ENCODE peak calls at places on chromosomes 11 and 22, in eight cellular contexts. H is suprapubic skin; N is colonic mucosa; D is AG04450; Y is heart left ventricle; X is cardiac muscle cell; P is CD8-positive, alpha-beta memory T cell; E is trophoblast cell. R is an unnamed sample.

GRCh38 chr11:72726266-72727220 is 25.7 kb downstream of the ARAP1 start:
- DNase-seq in H (no peak), N (no peak), D (no peak), Y (no peak), X (no peak), P (no peak), E (peak), R (no peak)

GRCh38 chr11:62805991-62806441 is 776 bp upstream of the NXF1 start:
- DNase-seq in H (no peak), N (peak), D (no peak), Y (no peak), X (peak), P (no peak), E (no peak), R (no peak)

GRCh38 chr11:117226388-117227385 is 5.2 kb downstream of the PCSK7 start:
- DNase-seq in H (peak), N (no peak), D (no peak), Y (peak), X (peak), P (peak), E (peak), R (peak)

GRCh38 chr11:92376146-92376599 is 151.6 kb downstream of the FAT3 start:
- DNase-seq in H (no peak), N (no peak), D (peak), Y (no peak), X (peak), P (no peak), E (no peak), R (no peak)

GRCh38 chr11:59708537-59708936 is 5.1 kb downstream of the OR10V1 start:
- DNase-seq in H (no peak), N (no peak), D (no peak), Y (no peak), X (no peak), P (no peak), E (no peak), R (no peak)

GRCh38 chr11:2796508-2797180 is 88.9 kb downstream of the CDKN1C start:
- DNase-seq in H (peak), N (no peak), D (no peak), Y (peak), X (no peak), P (peak), E (no peak), R (no peak)

GRCh38 chr11:112382561-112382960 is 121.9 kb upstream of the PLET1 start:
- DNase-seq in H (no peak), N (no peak), D (no peak), Y (no peak), X (no peak), P (no peak), E (no peak), R (no peak)

GRCh38 chr22:46577361-46578249 is 40.2 kb upstream of the CELSR1 start:
- DNase-seq in H (no peak), N (no peak), D (no peak), Y (peak), X (no peak), P (no peak), E (no peak), R (no peak)

GRCh38 chr11:65113839-65114238 is 2.2 kb downstream of the TM7SF2 start:
- DNase-seq in H (no peak), N (no peak), D (no peak), Y (peak), X (no peak), P (no peak), E (no peak), R (no peak)

GRCh38 chr11:95461348-95461747 is 230.3 kb upstream of the SESN3 start:
- DNase-seq in H (no peak), N (no peak), D (no peak), Y (no peak), X (no peak), P (no peak), E (no peak), R (no peak)

GRCh38 chr11:2444301-2445106 is at the start of the genes KCNQ1 and TRPM5:
- DNase-seq in H (no peak), N (peak), D (no peak), Y (peak), X (no peak), P (peak), E (no peak), R (no peak)

GRCh38 chr11:40215605-40216004 is 1243.8 kb downstream of the LRRC4C start:
- DNase-seq in H (no peak), N (no peak), D (no peak), Y (no peak), X (no peak), P (no peak), E (no peak), R (no peak)

GRCh38 chr22:21449531-21450319 is 17.5 kb upstream of the TMEM191C start:
- DNase-seq in H (peak), N (peak), D (no peak), Y (no peak), X (no peak), P (no peak), E (no peak), R (no peak)

GRCh38 chr22:30212363-30212995 is 34.1 kb downstream of the LIF start:
- DNase-seq in H (no peak), N (no peak), D (peak), Y (peak), X (peak), P (no peak), E (peak), R (no peak)

GRCh38 chr22:39444937-39445465 is 11.8 kb upstream of the MGAT3 start:
- DNase-seq in H (no peak), N (no peak), D (no peak), Y (no peak), X (no peak), P (no peak), E (no peak), R (no peak)

GRCh38 chr22:50731811-50732624 is 6.0 kb upstream of the ACR start:
- DNase-seq in H (peak), N (peak), D (peak), Y (no peak), X (peak), P (peak), E (no peak), R (peak)

GRCh38 chr22:30867746-30868662 is 100.6 kb downstream of the MORC2 start:
- DNase-seq in H (peak), N (no peak), D (no peak), Y (no peak), X (no peak), P (no peak), E (no peak), R (no peak)

GRCh38 chr11:69131644-69132300 is 24.0 kb upstream of the SMIM38 start:
- DNase-seq in H (no peak), N (peak), D (peak), Y (peak), X (peak), P (no peak), E (peak), R (no peak)

GRCh38 chr11:115784796-115785521 is 280.7 kb upstream of the CADM1 start:
- DNase-seq in H (no peak), N (no peak), D (no peak), Y (peak), X (no peak), P (no peak), E (no peak), R (no peak)

GRCh38 chr22:24159650-24160049 is 21.6 kb upstream of the SUSD2 start:
- DNase-seq in H (no peak), N (no peak), D (no peak), Y (no peak), X (no peak), P (no peak), E (no peak), R (no peak)

GRCh38 chr11:35609656-35610055 is 8.6 kb upstream of the FJX1 start:
- DNase-seq in H (no peak), N (no peak), D (no peak), Y (no peak), X (no peak), P (no peak), E (no peak), R (no peak)

GRCh38 chr11:30488304-30488998 is 97.7 kb downstream of the MPPED2 start:
- DNase-seq in H (no peak), N (peak), D (peak), Y (no peak), X (peak), P (no peak), E (no peak), R (no peak)

GRCh38 chr11:132564120-132564519 is 968.2 kb downstream of the OPCML start:
- DNase-seq in H (no peak), N (no peak), D (no peak), Y (no peak), X (no peak), P (no peak), E (no peak), R (no peak)

GRCh38 chr22:22666307-22667091 is 22.1 kb downstream of the GGTLC2 start:
- DNase-seq in H (no peak), N (peak), D (no peak), Y (no peak), X (peak), P (no peak), E (no peak), R (no peak)

GRCh38 chr11:61475433-61475832 is 33.1 kb upstream of the LRRC10B start:
- DNase-seq in H (no peak), N (no peak), D (no peak), Y (no peak), X (no peak), P (no peak), E (no peak), R (no peak)

GRCh38 chr22:29636751-29637150 is 33.3 kb downstream of the NF2 start:
- DNase-seq in H (no peak), N (no peak), D (no peak), Y (no peak), X (no peak), P (no peak), E (no peak), R (no peak)

GRCh38 chr11:85889676-85890579 is 34.7 kb downstream of the CCDC83 start:
- DNase-seq in H (no peak), N (no peak), D (no peak), Y (no peak), X (peak), P (no peak), E (peak), R (no peak)

GRCh38 chr22:50184004-50184461 is 1.7 kb upstream of the TRABD start:
- DNase-seq in H (no peak), N (peak), D (no peak), Y (peak), X (peak), P (no peak), E (no peak), R (no peak)

GRCh38 chr11:125410091-125410490 is 86.0 kb downstream of the FEZ1 start:
- DNase-seq in H (no peak), N (no peak), D (no peak), Y (no peak), X (peak), P (no peak), E (peak), R (no peak)

GRCh38 chr22:27283714-27284113 is 517.8 kb downstream of the MN1 start:
- DNase-seq in H (no peak), N (no peak), D (no peak), Y (no peak), X (no peak), P (no peak), E (no peak), R (no peak)

GRCh38 chr22:49364398-49364797 is 463.3 kb downstream of the BRD1 start:
- DNase-seq in H (no peak), N (peak), D (no peak), Y (no peak), X (no peak), P (no peak), E (no peak), R (no peak)

GRCh38 chr11:77351281-77351905 is 49.9 kb upstream of the GDPD4 start:
- DNase-seq in H (no peak), N (no peak), D (no peak), Y (no peak), X (peak), P (no peak), E (no peak), R (no peak)

GRCh38 chr11:130121430-130121978 is 38.1 kb upstream of the ST14 start:
- DNase-seq in H (no peak), N (no peak), D (peak), Y (no peak), X (peak), P (no peak), E (no peak), R (no peak)

GRCh38 chr11:109963101-109963500 is 130.1 kb upstream of the ZC3H12C start:
- DNase-seq in H (no peak), N (no peak), D (no peak), Y (no peak), X (no peak), P (no peak), E (no peak), R (no peak)

GRCh38 chr11:23539556-23539955 is 679.3 kb upstream of the CCDC179 start:
- DNase-seq in H (no peak), N (no peak), D (no peak), Y (no peak), X (no peak), P (no peak), E (no peak), R (no peak)

GRCh38 chr11:118921929-118922744 is 3.6 kb downstream of the BCL9L start:
- DNase-seq in H (no peak), N (peak), D (no peak), Y (peak), X (peak), P (no peak), E (peak), R (no peak)

GRCh38 chr11:804599-804964 is 449 bp downstream of the PIDD1 start:
- DNase-seq in H (no peak), N (no peak), D (no peak), Y (no peak), X (no peak), P (no peak), E (no peak), R (no peak)
- H3K27ac ChIP-seq in H (peak), N (peak), D (no peak), Y (peak), X (no peak), P (peak), E (no peak), R (peak)

GRCh38 chr22:36775966-36776669 is at the start of gene IFT27:
- DNase-seq in H (peak), N (peak), D (peak), Y (peak), X (peak), P (peak), E (peak), R (peak)
- H3K27ac ChIP-seq in H (peak), N (peak), D (peak), Y (peak), X (peak), P (peak), E (no peak), R (peak)

DNA sequence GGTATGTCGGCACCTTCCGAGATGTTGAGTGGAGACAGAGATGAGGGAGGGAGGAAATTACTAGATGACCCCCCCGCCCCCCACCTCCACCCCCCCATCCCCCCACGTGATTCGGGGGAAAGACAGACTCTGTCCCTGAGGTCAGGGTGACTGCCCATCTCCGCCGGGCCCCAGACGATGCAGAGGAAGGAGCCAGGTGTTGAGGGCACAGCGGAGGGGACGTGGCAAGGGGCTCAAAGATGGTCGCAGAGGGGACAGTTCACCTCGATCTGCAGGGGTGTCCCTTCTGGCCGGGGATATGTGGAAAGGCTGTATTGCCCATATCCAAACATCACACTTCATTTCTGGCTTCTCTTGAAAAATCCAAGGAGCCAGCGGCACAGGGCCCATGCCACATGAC is 14.1 kb downstream of the PHF21B start:
- DNase-seq in H (no peak), N (no peak), D (no peak), Y (no peak), X (no peak), P (no peak), E (no peak), R (no peak)
- H3K27ac ChIP-seq in H (no peak), N (no peak), D (no peak), Y (no peak), X (no peak), P (no peak), E (no peak), R (no peak)

DNA sequence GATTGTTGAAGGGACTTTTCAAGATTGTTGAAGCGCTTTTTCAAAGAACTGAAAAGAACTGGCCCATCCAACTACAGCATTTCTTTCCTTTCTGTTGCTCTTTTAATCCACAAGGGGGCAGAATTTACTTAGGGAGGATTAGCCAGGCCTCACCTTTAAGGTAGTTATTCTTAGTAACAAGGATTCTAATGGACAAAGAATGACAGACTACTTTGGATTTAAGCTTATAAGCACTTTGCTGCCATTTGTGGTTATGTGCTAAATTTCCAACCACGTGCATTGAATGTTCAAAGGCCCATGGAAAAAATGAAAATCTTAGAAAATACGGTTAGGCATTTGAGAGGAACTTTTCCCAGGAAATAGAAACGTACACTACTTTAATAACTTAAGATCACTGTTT is 49.5 kb upstream of the HSPA8 start:
- DNase-seq in H (no peak), N (no peak), D (no peak), Y (no peak), X (peak), P (no peak), E (no peak), R (no peak)
- H3K27ac ChIP-seq in H (no peak), N (no peak), D (no peak), Y (no peak), X (no peak), P (no peak), E (peak), R (no peak)

GRCh38 chr11:19730373-19730772 is 17.7 kb downstream of the NAV2 start:
- DNase-seq in H (no peak), N (no peak), D (no peak), Y (peak), X (no peak), P (no peak), E (no peak), R (peak)
- H3K27ac ChIP-seq in H (no peak), N (no peak), D (no peak), Y (peak), X (no peak), P (no peak), E (no peak), R (peak)

GRCh38 chr22:19984201-19984753 is 32.3 kb downstream of the ARVCF start:
- DNase-seq in H (no peak), N (no peak), D (peak), Y (peak), X (no peak), P (no peak), E (peak), R (no peak)
- H3K27ac ChIP-seq in H (no peak), N (no peak), D (peak), Y (peak), X (no peak), P (peak), E (no peak), R (peak)

GRCh38 chr22:44338906-44339305 is 26.2 kb upstream of the SHISAL1 start:
- DNase-seq in H (no peak), N (no peak), D (no peak), Y (no peak), X (no peak), P (no peak), E (no peak), R (no peak)
- H3K27ac ChIP-seq in H (no peak), N (no peak), D (no peak), Y (no peak), X (no peak), P (no peak), E (no peak), R (no peak)